ENCODE peak calls at places on chromosome 13, in ten cellular contexts. Q, I, S, D, X, G, Y, C, W and F are unnamed samples.

GRCh38 chr13:48110930-48111721 is 16.2 kb upstream of the MED4 start:
- DNase-seq in Q (no peak), I (no peak), S (no peak), D (no peak), X (no peak), G (no peak), Y (peak), C (no peak), W (no peak), F (no peak)

GRCh38 chr13:39894586-39894985 is 239.1 kb downstream of the COG6 start:
- DNase-seq in Q (no peak), I (no peak), S (no peak), D (no peak), X (no peak), G (no peak), Y (no peak), C (no peak), W (no peak), F (no peak)

GRCh38 chr13:29693297-29693945 is 97.9 kb upstream of the SLC7A1 start:
- DNase-seq in Q (no peak), I (no peak), S (no peak), D (no peak), X (no peak), G (no peak), Y (no peak), C (no peak), W (no peak), F (no peak)

GRCh38 chr13:103236213-103236612 is 170.0 kb upstream of the SLC10A2 start:
- DNase-seq in Q (no peak), I (peak), S (no peak), D (no peak), X (no peak), G (no peak), Y (no peak), C (no peak), W (no peak), F (no peak)

GRCh38 chr13:49497272-49497671 is 1.5 kb downstream of the PHF11 start:
- DNase-seq in Q (no peak), I (no peak), S (no peak), D (no peak), X (no peak), G (no peak), Y (no peak), C (no peak), W (no peak), F (no peak)

GRCh38 chr13:33728271-33729037 is 89.5 kb upstream of the RFC3 start:
- DNase-seq in Q (no peak), I (peak), S (no peak), D (no peak), X (peak), G (no peak), Y (no peak), C (no peak), W (peak), F (no peak)

GRCh38 chr13:106610511-106610910 is 42.6 kb upstream of the ARGLU1 start:
- DNase-seq in Q (no peak), I (peak), S (no peak), D (no peak), X (no peak), G (no peak), Y (no peak), C (no peak), W (peak), F (peak)

GRCh38 chr13:50203256-50204083 is 188.2 kb downstream of the KCNRG start:
- DNase-seq in Q (no peak), I (no peak), S (no peak), D (no peak), X (no peak), G (no peak), Y (no peak), C (no peak), W (no peak), F (no peak)

GRCh38 chr13:51260154-51260553 is 38.0 kb downstream of the FAM124A start:
- DNase-seq in Q (no peak), I (no peak), S (no peak), D (no peak), X (no peak), G (no peak), Y (no peak), C (no peak), W (no peak), F (no peak)

GRCh38 chr13:43009506-43009905 is 13.9 kb upstream of the DNAJC15 start:
- DNase-seq in Q (no peak), I (no peak), S (no peak), D (no peak), X (no peak), G (no peak), Y (no peak), C (no peak), W (peak), F (no peak)

GRCh38 chr13:112722433-112723250 is 32.8 kb downstream of the ATP11A start:
- DNase-seq in Q (no peak), I (peak), S (peak), D (peak), X (peak), G (no peak), Y (no peak), C (no peak), W (peak), F (peak)

GRCh38 chr13:56659041-56659471 is 481.7 kb upstream of the PRR20A start:
- DNase-seq in Q (no peak), I (no peak), S (no peak), D (no peak), X (no peak), G (no peak), Y (no peak), C (no peak), W (no peak), F (no peak)

GRCh38 chr13:108629353-108629752 is at the start of gene MYO16:
- DNase-seq in Q (no peak), I (no peak), S (no peak), D (no peak), X (no peak), G (no peak), Y (no peak), C (no peak), W (no peak), F (no peak)